ENCODE peak calls at places on chromosomes 11 and 22, in five cellular contexts. C, W, Y, B and F are unnamed samples. For H3K4me1, the result is how much of the 10 kb centered on the place peaks cover.

GRCh38 chr11:126522152-126522551 is 166.7 kb downstream of the ST3GAL4 start:
- DNase-seq in Y (no peak), B (peak), C (no peak), W (no peak), F (no peak)

GRCh38 chr22:37559901-37560681 is at the start of gene CDC42EP1:
- DNase-seq in W (peak), B (peak), C (no peak), Y (no peak), F (no peak)

GRCh38 chr11:74870485-74870884 is 78.4 kb downstream of the XRRA1 start:
- DNase-seq in Y (no peak), W (peak), C (no peak), B (peak), F (peak)

GRCh38 chr11:78223320-78223954 is 34.7 kb downstream of the USP35 start:
- DNase-seq in Y (no peak), C (peak), B (no peak), W (no peak), F (no peak)

GRCh38 chr11:36622431-36623136 is 24.5 kb upstream of the RAG2 start:
- DNase-seq in W (peak), C (no peak), B (peak), Y (no peak), F (peak)

GRCh38 chr11:107496011-107496410 is 38.4 kb upstream of the CWF19L2 start:
- DNase-seq in B (no peak), C (no peak), Y (no peak), W (no peak), F (peak)

GRCh38 chr11:10581481-10582019 is 13.1 kb upstream of the LYVE1 start:
- DNase-seq in C (no peak), B (peak), W (no peak), Y (no peak), F (no peak)

GRCh38 chr22:28440517-28441366 is 238.9 kb downstream of the TTC28 start:
- DNase-seq in W (peak), B (no peak), C (no peak), Y (no peak), F (no peak)

GRCh38 chr22:33000342-33001280 is 57.6 kb downstream of the SYN3 start:
- DNase-seq in B (peak), W (peak), C (no peak), Y (peak), F (peak)
- TF ChIP-seq YY1 in B (no peak), W (no peak), C (no peak), Y (peak), F (no peak)

GRCh38 chr11:59416613-59417012 is 9.6 kb downstream of the OR5A2 start:
- DNase-seq in Y (no peak), B (no peak), W (no peak), C (no peak), F (no peak)
- TF ChIP-seq RFX5 in Y (no peak), B (no peak), W (no peak), C (no peak), F (no peak)

GRCh38 chr11:12161603-12162350 is 51.4 kb downstream of the MICAL2 start:
- DNase-seq in W (no peak), B (no peak), Y (no peak), C (no peak), F (no peak)

GRCh38 chr11:12163181-12163841 is 52.9 kb downstream of the MICAL2 start:
- DNase-seq in Y (no peak), W (no peak), B (no peak), C (no peak), F (peak)

GRCh38 chr11:12161137-12161536 is 50.7 kb downstream of the MICAL2 start:
- DNase-seq in C (no peak), W (no peak), B (no peak), Y (no peak), F (no peak)

GRCh38 chr11:12164061-12165014 is 53.9 kb downstream of the MICAL2 start:
- DNase-seq in C (no peak), B (no peak), Y (no peak), W (no peak), F (no peak)

DNA sequence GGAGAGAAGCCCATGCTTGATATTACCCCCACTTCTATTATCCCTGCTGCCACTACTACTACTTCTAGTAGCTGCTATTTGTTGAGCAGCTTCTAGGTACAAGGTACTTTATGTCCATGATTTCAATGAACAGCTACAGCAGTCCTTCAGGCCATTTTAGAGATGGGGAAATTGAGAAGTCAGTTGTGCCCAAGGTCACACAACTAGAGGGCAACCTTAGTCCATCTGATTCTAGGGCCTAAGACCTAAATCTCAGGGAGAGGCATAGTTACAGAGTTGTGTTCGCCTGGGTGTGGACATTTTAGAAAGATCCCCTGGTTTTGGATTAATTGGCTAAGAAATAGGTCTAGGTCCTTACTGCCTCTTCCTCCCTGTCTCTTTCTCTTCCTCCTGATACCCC is 52.3 kb downstream of the MICAL2 start:
- DNase-seq in B (no peak), C (no peak), W (no peak), Y (no peak), F (no peak)
- H3K4me1 ChIP-seq in B (half or more), C (under half), W (half or more), Y (under half), F (under half)

GRCh38 chr11:116543099-116543498 is 229.7 kb downstream of the BUD13 start:
- DNase-seq in B (no peak), Y (no peak), C (no peak), W (no peak), F (no peak)

GRCh38 chr11:116544721-116545120 is 228.1 kb downstream of the BUD13 start:
- DNase-seq in B (no peak), W (no peak), C (no peak), Y (no peak), F (no peak)

GRCh38 chr11:116548286-116548685 is 224.5 kb downstream of the BUD13 start:
- DNase-seq in Y (no peak), W (no peak), B (no peak), C (no peak), F (no peak)

GRCh38 chr11:116547571-116547970 is 225.2 kb downstream of the BUD13 start:
- DNase-seq in C (no peak), Y (no peak), B (no peak), W (no peak), F (no peak)

DNA sequence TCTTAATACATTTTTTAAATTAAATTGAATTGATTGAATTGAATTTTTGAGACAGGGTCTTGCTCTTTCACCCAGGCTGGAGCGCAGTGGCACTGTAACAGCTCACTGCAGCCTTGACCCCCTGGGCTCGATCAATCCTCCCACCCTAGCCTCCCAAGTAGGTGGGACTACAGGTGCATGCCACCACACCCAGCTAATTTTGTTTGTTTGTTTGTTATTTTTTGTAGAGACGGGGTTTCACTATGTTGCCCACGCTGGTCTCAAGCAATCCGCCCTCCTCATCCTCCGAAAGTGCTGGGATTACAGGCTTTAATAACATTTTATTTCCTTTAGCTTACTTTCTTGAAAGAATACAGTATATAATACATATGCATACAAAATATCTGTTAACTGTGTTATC is 226.9 kb downstream of the BUD13 start:
- DNase-seq in W (no peak), C (no peak), B (no peak), Y (no peak), F (no peak)
- TF ChIP-seq YY1 in W (no peak), C (no peak), B (no peak), Y (no peak), F (no peak)

DNA sequence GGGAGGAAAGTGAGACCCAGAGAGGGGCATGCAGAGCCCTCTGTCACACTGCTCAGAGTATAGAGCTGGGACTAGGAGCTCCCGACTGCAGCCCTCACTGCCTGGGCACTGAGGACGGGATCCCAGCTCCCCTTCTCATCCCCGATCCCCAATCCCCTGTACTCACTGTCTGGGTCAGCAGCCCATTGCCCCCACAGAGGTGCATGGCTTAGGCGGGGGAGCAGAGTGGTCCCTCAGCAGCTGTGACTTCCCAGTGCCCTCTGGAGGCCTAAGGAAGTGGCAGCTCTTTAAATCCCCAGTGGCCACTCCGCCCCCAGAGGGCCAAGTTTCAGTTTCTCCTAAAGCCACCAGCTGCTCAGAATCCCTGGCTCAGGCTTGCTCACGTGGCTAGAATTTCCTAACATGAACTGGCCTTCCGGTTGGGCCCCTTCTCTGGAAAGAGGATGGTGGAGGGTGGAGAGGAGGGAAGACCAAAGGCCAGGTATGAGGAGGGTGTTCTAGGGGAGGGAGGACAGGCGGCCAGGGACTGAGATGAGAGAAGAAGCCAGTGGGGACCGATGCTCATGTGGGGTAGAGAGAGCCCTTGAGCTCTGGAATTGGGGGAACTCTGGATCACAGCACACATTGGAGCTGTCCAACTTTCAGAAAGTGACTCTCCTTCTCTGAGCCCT is at the start of gene BATF2:
- DNase-seq in W (peak), Y (peak), C (no peak), B (peak), F (peak)
- TF ChIP-seq RFX5 in W (no peak), Y (no peak), C (no peak), B (no peak), F (no peak)

GRCh38 chr22:43923191-43923590 is 414 bp upstream of the PNPLA3 start:
- DNase-seq in C (no peak), Y (no peak), B (no peak), W (no peak), F (no peak)

GRCh38 chr22:43925433-43926348 is 2.1 kb downstream of the PNPLA3 start:
- DNase-seq in C (no peak), W (no peak), Y (no peak), B (no peak), F (peak)

GRCh38 chr22:43926349-43926710 is 2.7 kb downstream of the PNPLA3 start:
- DNase-seq in C (no peak), W (no peak), Y (no peak), B (no peak), F (no peak)

GRCh38 chr22:43922123-43922522 is 1.5 kb upstream of the PNPLA3 start:
- DNase-seq in B (peak), C (no peak), Y (no peak), W (no peak), F (peak)

DNA sequence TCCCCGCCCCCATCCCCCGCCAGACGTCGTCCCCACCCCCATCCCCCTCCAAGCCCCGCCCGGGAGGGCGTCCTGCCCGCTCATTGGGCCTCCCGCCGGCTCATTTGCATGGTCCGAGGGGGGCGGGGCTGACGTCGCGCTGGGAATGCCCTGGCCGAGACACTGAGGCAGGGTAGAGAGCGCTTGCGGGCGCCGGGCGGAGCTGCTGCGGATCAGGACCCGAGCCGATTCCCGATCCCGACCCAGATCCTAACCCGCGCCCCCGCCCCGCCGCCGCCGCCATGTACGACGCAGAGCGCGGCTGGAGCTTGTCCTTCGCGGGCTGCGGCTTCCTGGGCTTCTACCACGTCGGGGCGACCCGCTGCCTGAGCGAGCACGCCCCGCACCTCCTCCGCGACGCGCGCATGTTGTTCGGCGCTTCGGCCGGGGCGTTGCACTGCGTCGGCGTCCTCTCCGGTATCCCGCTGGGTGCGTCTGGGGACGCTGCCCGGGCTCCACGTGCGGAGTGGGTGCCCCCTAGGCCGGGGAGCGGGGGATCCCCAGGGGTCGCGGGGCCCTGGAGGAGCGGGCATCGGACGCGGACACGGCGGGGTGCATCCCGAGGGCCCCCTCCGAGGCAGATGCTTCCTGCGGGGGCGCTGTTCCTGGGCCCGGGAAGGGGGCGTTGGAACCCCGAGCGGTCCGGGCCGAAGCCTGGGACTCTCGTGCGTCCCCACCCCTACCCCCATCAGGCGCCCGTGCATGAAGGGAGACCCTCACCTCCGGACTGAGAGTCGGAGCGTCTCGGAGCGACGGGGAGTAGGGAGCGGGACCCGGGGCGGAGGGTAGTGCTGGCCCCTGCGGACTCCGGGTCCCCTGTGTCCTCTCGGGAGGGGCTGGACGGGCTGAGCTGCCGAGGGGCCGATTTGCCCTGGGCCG is at the start of gene PNPLA3:
- DNase-seq in B (peak), Y (peak), C (no peak), W (peak), F (peak)
- H3K4me1 ChIP-seq in B (under half), Y (under half), C (under half), W (under half), F (half or more)

GRCh38 chr22:39443416-39443815 is 13.4 kb upstream of the MGAT3 start:
- DNase-seq in W (no peak), Y (no peak), C (no peak), B (no peak), F (no peak)

GRCh38 chr22:39437836-39438704 is 18.7 kb upstream of the MGAT3 start:
- DNase-seq in W (no peak), B (no peak), C (no peak), Y (no peak), F (no peak)

GRCh38 chr22:39434721-39435120 is 22.1 kb upstream of the MGAT3 start:
- DNase-seq in B (no peak), Y (no peak), W (no peak), C (no peak), F (no peak)

GRCh38 chr22:39435616-39436015 is 21.2 kb upstream of the MGAT3 start:
- DNase-seq in B (no peak), Y (no peak), W (no peak), C (no peak), F (no peak)

DNA sequence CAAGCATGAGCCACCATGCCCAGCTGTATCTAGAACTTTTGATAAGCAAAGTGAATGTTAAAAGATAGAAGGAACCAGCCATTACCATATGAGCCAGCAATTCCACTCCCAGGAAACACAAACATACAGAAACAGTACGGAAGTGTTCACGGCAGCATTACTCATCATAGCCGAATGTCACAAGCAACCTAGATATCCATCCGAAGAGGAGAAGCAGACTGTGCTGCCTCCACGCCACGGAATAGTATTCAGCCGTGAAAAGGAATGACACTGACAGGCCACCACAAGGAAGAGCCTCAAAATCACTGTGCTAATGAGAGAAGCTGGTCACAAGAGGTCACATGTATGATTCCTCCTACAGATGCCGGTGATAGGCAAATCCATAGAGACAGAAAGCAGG is 17.6 kb upstream of the MGAT3 start:
- DNase-seq in W (no peak), C (no peak), B (peak), Y (no peak), F (peak)
- TF ChIP-seq YY1 in W (no peak), C (no peak), B (no peak), Y (no peak), F (no peak)